ENCODE peak calls at places on chromosome 18, in six cellular contexts. H is hepatocyte, T is IMR-90, L is PC-3, M is upper lobe of left lung, Y is GM12878. S is an unnamed sample.

GRCh38 chr18:38481576-38481975 is 916.0 kb upstream of the CELF4 start:
- DNase-seq in M (no peak), L (no peak), T (no peak), H (no peak), Y (no peak), S (no peak)

GRCh38 chr18:28584726-28585125 is 407.8 kb upstream of the CDH2 start:
- DNase-seq in M (no peak), Y (no peak), T (peak; percentile 65), H (peak; percentile 8), L (peak; percentile 82), S (no peak)

GRCh38 chr18:51153659-51154371 is 43.7 kb downstream of the MEX3C start:
- DNase-seq in H (no peak), M (no peak), L (no peak), T (no peak), Y (peak; percentile 62), S (peak; percentile 86)

GRCh38 chr18:78724214-78724834 is 255.3 kb upstream of the SALL3 start:
- DNase-seq in H (no peak), T (no peak), M (no peak), L (no peak), Y (no peak), S (no peak)

GRCh38 chr18:38551881-38552280 is 986.3 kb upstream of the CELF4 start:
- DNase-seq in M (no peak), Y (no peak), L (no peak), H (no peak), T (no peak), S (no peak)

GRCh38 chr18:36095936-36096519 is 28.7 kb upstream of the RPRD1A start:
- DNase-seq in M (no peak), H (peak; percentile 68), Y (no peak), T (peak; percentile 85), L (peak; percentile 48), S (peak; percentile 13)

GRCh38 chr18:7152485-7152884 is 34.9 kb upstream of the LAMA1 start:
- DNase-seq in T (no peak), M (no peak), H (peak; percentile 2), L (no peak), Y (no peak), S (no peak)

GRCh38 chr18:75109819-75110218 is 99.1 kb downstream of the PTGR3 start:
- DNase-seq in Y (no peak), M (no peak), L (no peak), T (no peak), H (no peak), S (no peak)

GRCh38 chr18:62523631-62524442 is 1.0 kb downstream of the ZCCHC2 start:
- DNase-seq in M (peak; percentile 60), H (peak; percentile 73), Y (no peak), T (peak; percentile 52), L (peak; percentile 30), S (peak; percentile 78)

GRCh38 chr18:54957295-54957694 is 2.0 kb downstream of the CCDC68 start:
- DNase-seq in M (no peak), T (no peak), Y (no peak), L (no peak), H (no peak), S (no peak)

GRCh38 chr18:67509711-67510110 is 6.8 kb downstream of the DSEL start:
- DNase-seq in Y (no peak), T (peak; percentile 85), M (no peak), L (no peak), H (no peak), S (no peak)

GRCh38 chr18:77068321-77068841 is 64.2 kb downstream of the MBP start:
- DNase-seq in M (no peak), Y (peak; percentile 39), L (peak; percentile 60), H (no peak), T (peak; percentile 75), S (peak; percentile 55)

GRCh38 chr18:10455726-10456453 is 1.5 kb downstream of the APCDD1 start:
- DNase-seq in T (no peak), L (no peak), H (peak; percentile 17), M (no peak), Y (no peak), S (no peak)

GRCh38 chr18:79494936-79495335 is 99.2 kb downstream of the NFATC1 start:
- DNase-seq in H (no peak), M (peak; percentile 14), L (no peak), Y (no peak), T (no peak), S (no peak)

GRCh38 chr18:61851279-61851678 is 41.5 kb downstream of the RNF152 start:
- DNase-seq in M (no peak), L (no peak), Y (no peak), T (no peak), H (no peak), S (no peak)

GRCh38 chr18:21632393-21632792 is 20.3 kb downstream of the SNRPD1 start:
- DNase-seq in T (no peak), H (no peak), M (no peak), Y (no peak), L (peak; percentile 20), S (no peak)

GRCh38 chr18:37524546-37525301 is 40.9 kb downstream of the CELF4 start:
- DNase-seq in M (no peak), T (no peak), L (no peak), H (peak; percentile 30), Y (no peak), S (no peak)

GRCh38 chr18:49368876-49369440 is 91.5 kb downstream of the DYM start:
- DNase-seq in M (peak; percentile 46), Y (no peak), L (no peak), H (no peak), T (no peak), S (no peak)
- H3K4me3 ChIP-seq in M (peak overlapping the region; percentile 25), Y (no peak overlapping the region), L (no peak overlapping the region), H (no peak overlapping the region), T (no peak overlapping the region), S (no peak overlapping the region)

GRCh38 chr18:3985030-3985429 is 470.1 kb downstream of the DLGAP1 start:
- DNase-seq in M (no peak), H (no peak), T (peak; percentile 38), Y (no peak), L (no peak), S (no peak)

GRCh38 chr18:3982541-3982940 is 472.6 kb downstream of the DLGAP1 start:
- DNase-seq in Y (no peak), H (no peak), T (peak; percentile 61), L (no peak), M (no peak), S (no peak)

GRCh38 chr18:3983351-3983969 is 471.6 kb downstream of the DLGAP1 start:
- DNase-seq in H (no peak), T (peak; percentile 91), L (peak; percentile 37), M (no peak), Y (no peak), S (no peak)

GRCh38 chr18:3984163-3984757 is 470.8 kb downstream of the DLGAP1 start:
- DNase-seq in H (no peak), T (no peak), L (no peak), Y (peak; percentile 23), M (no peak), S (no peak)

GRCh38 chr18:3985664-3986063 is 469.4 kb downstream of the DLGAP1 start:
- DNase-seq in H (no peak), L (peak; percentile 24), M (no peak), T (peak; percentile 94), Y (no peak), S (no peak)
- TF ChIP-seq CTCF in H (no peak), L (no peak), M (no peak), T (peak; percentile 25), Y (no peak), S (no peak)

DNA sequence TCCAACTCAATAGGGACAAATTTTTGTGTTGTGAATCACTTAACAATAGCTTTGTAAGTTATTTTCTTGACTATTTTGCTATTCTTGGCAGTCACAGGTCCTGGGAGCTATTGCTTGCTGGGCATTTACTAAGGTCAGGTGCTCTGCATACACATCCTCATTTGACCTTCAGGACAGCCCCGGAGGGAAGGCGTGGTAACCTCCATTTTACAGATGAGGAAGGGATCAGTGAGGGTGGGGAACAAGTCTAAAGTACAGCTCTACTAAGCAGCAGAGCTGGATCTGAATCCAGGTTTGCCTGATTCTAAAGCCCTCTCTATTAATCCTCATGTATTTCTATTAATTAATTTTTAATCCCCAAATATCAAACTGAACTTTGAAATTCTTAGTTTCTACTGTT is 58.8 kb downstream of the PTPN2 start:
- DNase-seq in L (no peak), M (no peak), H (no peak), Y (no peak), T (no peak), S (no peak)
- H3K36me3 ChIP-seq in L (peaks cover 53% of the 10 kb centered on the region), M (peaks cover 33% of the 10 kb centered on the region), H (no peaks in the 10 kb centered on the region), Y (peaks cover 4% of the 10 kb centered on the region), T (peaks cover 11% of the 10 kb centered on the region), S (peaks cover 6% of the 10 kb centered on the region)

GRCh38 chr18:24958001-24958400 is 394.0 kb downstream of the ZNF521 start:
- DNase-seq in H (no peak), Y (no peak), M (no peak), T (no peak), L (no peak), S (no peak)
- H3K4me3 ChIP-seq in H (no peak overlapping the region), Y (no peak overlapping the region), M (no peak overlapping the region), T (no peak overlapping the region), L (no peak overlapping the region), S (no peak overlapping the region)

GRCh38 chr18:5728566-5728965 is 166.8 kb downstream of the TMEM200C start:
- DNase-seq in T (no peak), M (no peak), L (no peak), H (no peak), Y (no peak), S (no peak)

GRCh38 chr18:5729983-5730699 is 165.2 kb downstream of the TMEM200C start:
- DNase-seq in H (no peak), Y (no peak), L (no peak), M (no peak), T (no peak), S (no peak)

DNA sequence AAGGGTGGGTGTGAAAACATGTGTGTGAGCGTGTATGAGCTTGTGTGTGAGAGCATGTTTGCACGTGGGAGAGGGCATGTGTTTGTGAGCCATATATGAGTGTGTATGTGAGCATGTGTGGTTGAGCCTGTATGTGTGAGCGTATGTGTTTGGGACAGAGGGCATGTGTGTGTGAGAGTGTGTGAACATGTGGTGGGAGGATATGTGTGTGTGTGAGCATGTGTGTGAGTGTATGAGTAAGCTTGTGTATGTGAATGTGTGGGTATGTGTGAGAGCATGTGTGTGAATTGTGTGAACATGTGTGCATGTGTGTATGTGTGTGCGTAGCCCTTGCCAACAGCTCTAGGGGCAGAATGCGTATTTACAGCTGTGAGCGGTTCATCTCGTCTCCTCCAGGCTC is 163.0 kb downstream of the TMEM200C start:
- DNase-seq in Y (no peak), M (no peak), T (no peak), H (no peak), L (no peak), S (no peak)
- TF ChIP-seq CTCF in Y (no peak), M (no peak), T (no peak), H (no peak), L (no peak), S (no peak)

GRCh38 chr18:58745914-58746313 is 74.6 kb downstream of the MALT1 start:
- DNase-seq in Y (no peak), M (no peak), L (no peak), T (no peak), H (no peak), S (no peak)
- H3K36me3 ChIP-seq in Y (peaks cover 8% of the 10 kb centered on the region), M (peaks cover 31% of the 10 kb centered on the region), L (peaks cover 52% of the 10 kb centered on the region), T (peaks cover 28% of the 10 kb centered on the region), H (peaks cover 12% of the 10 kb centered on the region), S (peaks cover 16% of the 10 kb centered on the region)

GRCh38 chr18:2687390-2688001 is 32.0 kb downstream of the SMCHD1 start:
- DNase-seq in L (no peak), Y (peak; percentile 26), M (no peak), H (no peak), T (no peak), S (no peak)
- H3K4me3 ChIP-seq in L (no peak overlapping the region), Y (peak overlapping the region; percentile 37), M (no peak overlapping the region), H (no peak overlapping the region), T (no peak overlapping the region), S (no peak overlapping the region)

GRCh38 chr18:58038063-58038462 is 6.0 kb upstream of the NEDD4L start:
- DNase-seq in H (no peak), L (no peak), Y (no peak), T (no peak), M (no peak), S (no peak)
- TF ChIP-seq CTCF in H (no peak), L (no peak), Y (no peak), T (no peak), M (no peak), S (no peak)

S was measured in GM06990.